ENCODE peak calls at places on chromosome 17, in four cellular contexts. Y, U, M and F are unnamed samples.

GRCh38 chr17:29179232-29180036 is 764 bp downstream of the MYO18A start:
- DNase-seq in M (peak; percentile 87), U (peak; percentile 89), Y (peak; percentile 89), F (no peak)

GRCh38 chr17:17120716-17121115 is 78.5 kb downstream of the MPRIP start:
- DNase-seq in M (no peak), Y (no peak), U (no peak), F (no peak)

GRCh38 chr17:39099686-39100293 is 51.6 kb downstream of the PLXDC1 start:
- DNase-seq in Y (no peak), M (no peak), U (no peak), F (no peak)

GRCh38 chr17:67360880-67361279 is 5.5 kb downstream of the PSMD12 start:
- DNase-seq in Y (no peak), M (no peak), U (no peak), F (no peak)

GRCh38 chr17:82273327-82274133 is at the start of gene CSNK1D:
- DNase-seq in M (peak; percentile 95), Y (peak; percentile 85), U (peak; percentile 93), F (peak; percentile 98)

GRCh38 chr17:60914078-60914477 is 236.4 kb downstream of the BCAS3 start:
- DNase-seq in Y (no peak), U (no peak), M (no peak), F (no peak)

GRCh38 chr17:7548585-7549400 is at the start of gene TNFSF12:
- DNase-seq in U (peak; percentile 67), Y (no peak), M (peak; percentile 74), F (peak; percentile 50)

GRCh38 chr17:28712037-28712704 is 483 bp upstream of the PROCA1 start:
- DNase-seq in U (peak; percentile 68), Y (no peak), M (peak; percentile 78), F (peak; percentile 16)

GRCh38 chr17:8739104-8739503 is 5.5 kb downstream of the CCDC42 start:
- DNase-seq in Y (no peak), M (no peak), U (peak; percentile 80), F (no peak)

GRCh38 chr17:4986951-4987766 is at the start of gene CAMTA2:
- DNase-seq in M (peak; percentile 85), U (peak; percentile 88), Y (peak; percentile 72), F (peak; percentile 79)

GRCh38 chr17:77145635-77146632 is 5.2 kb downstream of the SEC14L1 start:
- DNase-seq in Y (peak; percentile 70), M (no peak), U (peak; percentile 34), F (no peak)

GRCh38 chr17:77681820-77682219 is 276.7 kb upstream of the TNRC6C start:
- DNase-seq in U (no peak), Y (no peak), M (no peak), F (no peak)

GRCh38 chr17:4474093-4474492 is 24.6 kb upstream of the SPNS2 start:
- DNase-seq in M (no peak), Y (no peak), U (no peak), F (no peak)

GRCh38 chr17:17682737-17683675 is 1.7 kb downstream of the RAI1 start:
- DNase-seq in M (peak; percentile 28), Y (no peak), U (peak; percentile 59), F (peak; percentile 67)

GRCh38 chr17:82924812-82925211 is 85.0 kb upstream of the ZNF750 start:
- DNase-seq in Y (peak; percentile 27), U (no peak), M (no peak), F (no peak)

GRCh38 chr17:17626840-17627239 is 35.3 kb upstream of the PEMT start:
- DNase-seq in Y (no peak), U (no peak), M (no peak), F (no peak)

GRCh38 chr17:57983446-57983845 is 4.6 kb downstream of the VEZF1 start:
- DNase-seq in Y (no peak), U (no peak), M (no peak), F (no peak)

GRCh38 chr17:43830510-43831145 is 2.3 kb downstream of the MPP3 start:
- DNase-seq in Y (no peak), M (no peak), U (no peak), F (no peak)

GRCh38 chr17:17570798-17571716 is 20.5 kb downstream of the PEMT start:
- DNase-seq in U (no peak), Y (peak; percentile 81), M (no peak), F (no peak)

GRCh38 chr17:1488826-1489275 is 3.6 kb downstream of the MYO1C start:
- DNase-seq in U (no peak), Y (no peak), M (no peak), F (no peak)

GRCh38 chr17:1227917-1228751 is 42.1 kb upstream of the BHLHA9 start:
- DNase-seq in M (no peak), U (peak; percentile 33), Y (no peak), F (no peak)

GRCh38 chr17:32191306-32191705 is 49.0 kb downstream of the RHOT1 start:
- DNase-seq in U (no peak), M (no peak), Y (no peak), F (no peak)

GRCh38 chr17:78154903-78155811 is 9.0 kb downstream of the C17orf99 start:
- DNase-seq in M (no peak), U (no peak), Y (no peak), F (no peak)

GRCh38 chr17:17845046-17845775 is 8.4 kb upstream of the SREBF1 start:
- DNase-seq in Y (no peak), U (no peak), M (no peak), F (no peak)

GRCh38 chr17:77210946-77211541 is 70.3 kb downstream of the SEC14L1 start:
- DNase-seq in M (no peak), U (no peak), Y (no peak), F (no peak)

GRCh38 chr17:65514082-65514481 is 47.4 kb downstream of the AXIN2 start:
- DNase-seq in U (no peak), M (no peak), Y (no peak), F (no peak)

GRCh38 chr17:28518132-28518531 is 12.0 kb downstream of the FOXN1 start:
- DNase-seq in U (no peak), Y (no peak), M (no peak), F (no peak)

GRCh38 chr17:70613681-70614080 is 444.3 kb downstream of the KCNJ2 start:
- DNase-seq in M (no peak), Y (no peak), U (no peak), F (no peak)

GRCh38 chr17:61005358-61005757 is 327.7 kb downstream of the BCAS3 start:
- DNase-seq in U (no peak), Y (no peak), M (no peak), F (no peak)

GRCh38 chr17:41683441-41684007 is 5.2 kb upstream of the EIF1 start:
- DNase-seq in M (no peak), Y (no peak), U (no peak), F (no peak)

GRCh38 chr17:27293359-27293897 is 486 bp upstream of the WSB1 start:
- DNase-seq in Y (no peak), M (peak; percentile 22), U (no peak), F (no peak)

GRCh38 chr17:29615492-29616299 is 7.0 kb downstream of the CORO6 start:
- DNase-seq in U (peak; percentile 88), M (peak; percentile 97), Y (peak; percentile 72), F (no peak)

GRCh38 chr17:60356947-60357346 is 35.0 kb downstream of the USP32 start:
- DNase-seq in Y (no peak), M (no peak), U (no peak), F (no peak)

GRCh38 chr17:8698142-8699050 is 46.2 kb downstream of the CCDC42 start:
- DNase-seq in U (no peak), Y (no peak), M (peak; percentile 52), F (no peak)

GRCh38 chr17:80069886-80070177 is 31.5 kb upstream of the GAA start:
- DNase-seq in U (no peak), Y (no peak), M (no peak), F (no peak)

GRCh38 chr17:22496450-22496849 is 804.1 kb downstream of the KCNJ18 start:
- DNase-seq in Y (no peak), M (no peak), U (no peak), F (no peak)

GRCh38 chr17:58313815-58314705 is 14.5 kb downstream of the TSPOAP1 start:
- DNase-seq in U (no peak), M (no peak), Y (no peak), F (no peak)

DNA sequence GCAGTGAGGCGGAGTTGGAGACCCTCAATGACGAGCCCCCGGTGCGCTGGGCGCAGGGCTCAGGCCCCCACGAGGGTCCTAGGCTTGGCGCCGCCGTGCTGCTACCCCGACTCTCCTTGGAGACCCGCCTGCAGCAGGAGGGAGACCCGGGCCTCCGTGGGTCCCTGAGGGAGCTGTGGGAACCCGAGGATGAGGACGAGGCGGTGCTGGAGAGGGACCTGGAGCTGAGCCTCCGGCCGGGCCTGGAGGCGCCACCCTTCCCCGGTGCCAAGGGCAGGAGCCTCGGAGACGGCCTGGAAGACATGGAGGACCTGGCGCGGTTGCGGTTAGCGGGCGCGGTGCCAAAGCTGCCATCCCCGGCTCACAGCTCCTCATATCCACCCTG is 2.3 kb downstream of the MYO15B start:
- DNase-seq in U (no peak), M (no peak), Y (no peak), F (no peak)
- TF ChIP-seq ELF4 in U (no peak), M (no peak), Y (no peak), F (no peak)

GRCh38 chr17:50783905-50784304 is 16.6 kb upstream of the ANKRD40CL start:
- DNase-seq in M (no peak), U (no peak), Y (no peak), F (no peak)

GRCh38 chr17:50785126-50785525 is 17.8 kb upstream of the ANKRD40CL start:
- DNase-seq in M (no peak), U (no peak), Y (no peak), F (no peak)

GRCh38 chr17:50781167-50781566 is 13.8 kb upstream of the ANKRD40CL start:
- DNase-seq in U (no peak), M (no peak), Y (no peak), F (no peak)

GRCh38 chr17:50785942-50786570 is 18.7 kb upstream of the ANKRD40CL start:
- DNase-seq in Y (no peak), M (no peak), U (no peak), F (no peak)

GRCh38 chr17:50783193-50783660 is 15.9 kb upstream of the ANKRD40CL start:
- DNase-seq in M (peak; percentile 93), U (peak; percentile 95), Y (peak; percentile 86), F (peak; percentile 97)
- TF ChIP-seq ELF4 in M (no peak), U (no peak), Y (no peak), F (no peak)

DNA sequence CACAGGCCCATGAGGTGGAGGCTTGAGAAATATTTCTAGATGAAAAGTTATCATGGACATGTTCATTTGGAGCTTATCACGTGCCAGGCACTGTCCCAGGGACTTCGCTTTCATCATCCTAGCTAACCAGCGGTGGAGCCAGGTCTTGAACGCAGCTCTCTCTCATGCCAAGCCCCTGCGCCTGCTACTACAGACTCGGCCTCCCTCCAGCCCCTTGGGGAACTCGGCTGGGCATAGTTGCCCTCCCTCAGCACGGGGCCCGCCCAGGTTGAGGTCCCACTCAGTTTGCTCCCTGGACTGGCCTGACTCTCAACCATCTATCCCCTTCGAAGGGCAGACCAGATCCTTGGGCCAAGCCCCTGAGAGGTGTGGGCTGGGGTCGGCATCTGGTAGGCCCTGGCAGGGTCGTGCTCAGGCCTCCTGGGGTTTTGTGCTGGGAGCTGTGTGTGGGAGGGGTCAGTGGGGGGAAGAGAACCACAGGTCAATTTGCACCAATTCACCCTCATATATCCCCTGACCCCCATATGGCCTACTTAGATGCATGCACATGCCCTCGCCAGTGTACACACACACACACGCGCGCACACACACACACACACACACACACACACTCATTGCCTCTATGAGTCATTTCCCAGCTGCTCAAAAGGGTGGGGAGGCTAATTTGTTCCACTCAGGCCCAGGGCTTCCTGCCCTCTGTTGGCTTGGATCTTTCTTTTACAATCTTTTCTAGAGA is 12.1 kb upstream of the SCN4A start:
- DNase-seq in M (peak; percentile 51), U (no peak), Y (peak; percentile 38), F (no peak)
- TF ChIP-seq ELF4 in M (no peak), U (no peak), Y (no peak), F (no peak)

GRCh38 chr17:21399476-21400203 is 23.5 kb downstream of the KCNJ12 start:
- DNase-seq in U (no peak), M (no peak), Y (no peak), F (no peak)
- TF ChIP-seq ELF4 in U (no peak), M (no peak), Y (no peak), F (no peak)

GRCh38 chr17:48244121-48244711 is 136.7 kb downstream of the SNX11 start:
- DNase-seq in M (no peak), U (no peak), Y (no peak), F (no peak)
- TF ChIP-seq ELF4 in M (peak; percentile 44), U (no peak), Y (no peak), F (no peak)